ENCODE peak calls at places on chromosome 2, in seven cellular contexts. G is cardiac muscle cell, V is B cell, P is AG04450, X is Panc1, M is esophagus muscularis mucosa, D is WTC11. I is an unnamed sample.

GRCh38 chr2:159285929-159286708 is at the start of gene WDSUB1:
- DNase-seq in M (peak; percentile 93), P (no peak), D (peak; percentile 65), V (peak; percentile 51), G (peak; percentile 79), X (no peak), I (peak; percentile 60)

GRCh38 chr2:19073522-19073921 is 284.9 kb downstream of the OSR1 start:
- DNase-seq in X (no peak), P (no peak), G (no peak), M (no peak), D (peak; percentile 53), V (no peak), I (no peak)

GRCh38 chr2:226040344-226040743 is 640.8 kb downstream of the NYAP2 start:
- DNase-seq in M (no peak), P (no peak), V (no peak), G (no peak), X (no peak), D (no peak), I (no peak)

GRCh38 chr2:232829988-232830387 is 40.1 kb upstream of the SNORC start:
- DNase-seq in G (no peak), P (no peak), D (no peak), X (no peak), V (no peak), M (no peak), I (no peak)

GRCh38 chr2:207955456-207955855 is 69.9 kb downstream of the PLEKHM3 start:
- DNase-seq in P (no peak), M (no peak), G (no peak), V (no peak), D (no peak), X (no peak), I (no peak)

GRCh38 chr2:233084488-233084887 is 24.3 kb downstream of the INPP5D start:
- DNase-seq in D (no peak), G (no peak), V (peak; percentile 43), M (no peak), P (no peak), X (no peak), I (no peak)

GRCh38 chr2:14702258-14702657 is 69.7 kb downstream of the LRATD1 start:
- DNase-seq in D (no peak), M (peak; percentile 10), X (no peak), P (no peak), V (no peak), G (no peak), I (no peak)

GRCh38 chr2:112690853-112691390 is 29.9 kb upstream of the NT5DC4 start:
- DNase-seq in X (peak; percentile 48), G (peak; percentile 47), V (peak; percentile 68), P (no peak), M (no peak), D (peak; percentile 60), I (peak; percentile 45)

GRCh38 chr2:119029297-119029696 is 87.3 kb downstream of the MARCO start:
- DNase-seq in G (no peak), P (no peak), V (no peak), X (no peak), D (no peak), M (no peak), I (no peak)

GRCh38 chr2:7592618-7593140 is 675.5 kb downstream of the RNF144A start:
- DNase-seq in M (no peak), G (no peak), X (no peak), D (no peak), V (no peak), P (no peak), I (no peak)

GRCh38 chr2:56117764-56118163 is 66.0 kb upstream of the CCDC85A start:
- DNase-seq in X (no peak), P (no peak), D (peak; percentile 28), G (no peak), V (no peak), M (peak; percentile 50), I (no peak)

GRCh38 chr2:29290293-29291052 is 175.3 kb downstream of the CLIP4 start:
- DNase-seq in X (no peak), M (no peak), V (no peak), P (no peak), D (peak; percentile 57), G (no peak), I (no peak)

GRCh38 chr2:158931577-158931976 is 36.9 kb upstream of the TANC1 start:
- DNase-seq in P (peak; percentile 41), M (no peak), D (no peak), X (no peak), G (no peak), V (no peak), I (no peak)

GRCh38 chr2:180707867-180708205 is 272.6 kb upstream of the UBE2E3 start:
- DNase-seq in X (no peak), V (no peak), M (no peak), P (peak; percentile 61), D (no peak), G (no peak), I (no peak)

GRCh38 chr2:196592331-196592911 is 47.1 kb upstream of the CCDC150 start:
- DNase-seq in M (no peak), V (no peak), P (no peak), G (no peak), X (no peak), D (peak; percentile 64), I (peak; percentile 61)

GRCh38 chr2:38438133-38438532 is 61.1 kb upstream of the ATL2 start:
- DNase-seq in G (no peak), D (no peak), P (no peak), M (no peak), X (no peak), V (no peak), I (no peak)

GRCh38 chr2:241818229-241818942 is 9.4 kb downstream of the NEU4 start:
- DNase-seq in V (no peak), G (no peak), X (no peak), D (no peak), M (no peak), P (no peak), I (no peak)

GRCh38 chr2:29064746-29065478 is 9.4 kb downstream of the PCARE start:
- DNase-seq in X (no peak), G (no peak), P (no peak), M (no peak), V (no peak), D (no peak), I (no peak)

GRCh38 chr2:100257939-100258338 is 64.4 kb downstream of the LONRF2 start:
- DNase-seq in X (no peak), P (no peak), G (no peak), M (no peak), V (no peak), D (no peak), I (no peak)

GRCh38 chr2:117832905-117833613 is 18.6 kb downstream of the DDX18 start:
- DNase-seq in X (no peak), M (no peak), D (peak; percentile 28), G (peak; percentile 73), P (no peak), V (no peak), I (no peak)

GRCh38 chr2:28305202-28305601 is 87.5 kb upstream of the FOSL2 start:
- DNase-seq in M (no peak), G (no peak), V (no peak), X (no peak), D (no peak), P (no peak), I (no peak)

GRCh38 chr2:16203069-16203468 is 262.7 kb downstream of the MYCN start:
- DNase-seq in M (no peak), X (no peak), D (no peak), V (no peak), G (no peak), P (no peak), I (no peak)

GRCh38 chr2:211203986-211204385 is 647.6 kb downstream of the CPS1 start:
- DNase-seq in V (no peak), M (no peak), P (no peak), G (no peak), D (no peak), X (no peak), I (no peak)

GRCh38 chr2:43279317-43279840 is 53.0 kb upstream of the ZFP36L2 start:
- DNase-seq in P (no peak), G (no peak), M (no peak), X (no peak), V (no peak), D (no peak), I (no peak)
- TF ChIP-seq CTCF in P (no peak), G (no peak), M (no peak), X (no peak), V (no peak), D (no peak), I (no peak)

GRCh38 chr2:182784777-182785176 is 68.7 kb downstream of the DNAJC10 start:
- DNase-seq in D (no peak), G (peak; percentile 36), X (no peak), P (no peak), M (no peak), V (no peak), I (no peak)
- TF ChIP-seq CTCF in D (peak; percentile 26), G (peak; percentile 47), X (peak; percentile 55), P (peak; percentile 71), M (peak; percentile 64), V (peak; percentile 21), I (peak; percentile 64)

DNA sequence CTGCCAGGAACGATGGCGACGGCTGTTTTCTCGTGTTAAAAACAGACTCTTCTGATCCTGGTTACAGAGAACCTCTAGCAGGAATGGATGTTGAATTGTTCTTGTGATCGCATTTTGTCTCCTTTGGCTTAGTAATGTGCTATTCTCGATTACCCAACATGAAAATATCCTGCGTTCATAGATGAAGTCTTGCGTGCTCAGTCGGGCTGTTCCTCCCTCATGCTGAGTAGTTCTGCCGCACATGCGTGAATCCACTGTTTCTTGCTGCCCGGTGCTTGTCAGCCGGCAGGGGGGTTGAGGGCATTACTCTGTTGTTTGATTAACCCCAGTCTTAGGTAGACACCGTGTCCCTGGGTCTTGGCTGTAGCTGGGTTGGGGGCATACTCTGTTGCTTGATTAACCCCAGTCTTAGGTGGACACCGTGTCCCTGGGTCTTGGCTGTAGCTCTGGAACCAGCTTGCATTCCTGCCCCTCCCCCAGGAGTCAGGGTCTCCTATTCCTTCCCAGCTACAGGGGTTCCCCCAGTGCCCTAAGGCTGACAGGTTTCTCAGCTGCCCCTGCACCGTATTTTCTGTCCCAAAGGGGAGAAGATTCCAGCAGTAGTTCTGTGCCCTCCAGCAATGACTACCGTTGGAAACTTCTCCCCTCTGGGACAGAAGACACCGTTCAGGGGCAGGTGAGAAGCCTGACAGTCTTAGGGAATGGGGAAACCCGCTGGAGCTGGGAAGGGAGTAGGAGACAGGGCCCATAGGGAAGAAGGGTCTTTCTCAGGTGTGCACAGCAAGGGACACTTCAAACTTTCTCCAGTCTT is 22.1 kb upstream of the ASB1 start:
- DNase-seq in P (no peak), G (no peak), V (no peak), M (no peak), X (no peak), D (no peak), I (no peak)
- TF ChIP-seq CTCF in P (no peak), G (no peak), V (no peak), M (no peak), X (no peak), D (no peak), I (no peak)

GRCh38 chr2:31386648-31387047 is 27.9 kb downstream of the XDH start:
- DNase-seq in M (no peak), X (no peak), D (peak; percentile 53), P (no peak), G (no peak), V (no peak), I (no peak)
- TF ChIP-seq CTCF in M (no peak), X (no peak), D (no peak), P (peak; percentile 21), G (no peak), V (no peak), I (no peak)